ENCODE peak calls at places on chromosomes 7 and 10, in four cellular contexts. L, E, J and S are unnamed samples.

GRCh38 chr7:116195451-116195850 is 14.9 kb upstream of the TES start:
- DNase-seq in L (no peak), E (no peak), J (no peak), S (no peak)

GRCh38 chr10:25753776-25754175 is 180.3 kb upstream of the MYO3A start:
- DNase-seq in L (no peak), E (peak; percentile 84), J (no peak), S (no peak)

GRCh38 chr7:132430863-132431822 is 145.1 kb downstream of the PLXNA4 start:
- DNase-seq in L (no peak), E (peak; percentile 45), J (peak; percentile 59), S (no peak)

GRCh38 chr7:19146699-19147098 is 1.5 kb upstream of the FERD3L start:
- DNase-seq in L (no peak), E (no peak), J (no peak), S (no peak)

GRCh38 chr7:21945374-21946227 is at the start of gene CDCA7L:
- DNase-seq in L (peak; percentile 79), E (no peak), J (peak; percentile 66), S (peak; percentile 83)

GRCh38 chr10:10418397-10418796 is 599.3 kb upstream of the CELF2 start:
- DNase-seq in L (no peak), E (no peak), J (no peak), S (no peak)

GRCh38 chr10:71774916-71775702 is 1.8 kb upstream of the VSIR start:
- DNase-seq in L (no peak), E (no peak), J (peak; percentile 47), S (no peak)

GRCh38 chr10:8633909-8634308 is 579.4 kb downstream of the GATA3 start:
- DNase-seq in L (peak; percentile 75), E (no peak), J (no peak), S (no peak)

GRCh38 chr7:33087858-33088257 is 21.3 kb downstream of the RP9 start:
- DNase-seq in L (no peak), E (no peak), J (no peak), S (no peak)

GRCh38 chr7:404782-405488 is 114.7 kb downstream of the PDGFA start:
- DNase-seq in L (no peak), E (no peak), J (no peak), S (no peak)

GRCh38 chr10:131035779-131036178 is 275.7 kb downstream of the TCERG1L start:
- DNase-seq in L (no peak), E (no peak), J (no peak), S (no peak)

GRCh38 chr10:64484931-64485330 is 963.7 kb downstream of the REEP3 start:
- DNase-seq in L (no peak), E (no peak), J (no peak), S (no peak)

GRCh38 chr10:88028654-88029053 is 165.2 kb downstream of the PTEN start:
- DNase-seq in L (no peak), E (no peak), J (no peak), S (peak; percentile 11)

GRCh38 chr10:86655596-86655995 is 1.2 kb downstream of the OPN4 start:
- DNase-seq in L (no peak), E (no peak), J (no peak), S (no peak)

GRCh38 chr10:29658984-29659769 is 24.4 kb upstream of the SVIL start:
- DNase-seq in L (peak; percentile 97), E (peak; percentile 100), J (peak; percentile 64), S (no peak)

GRCh38 chr7:84792232-84792882 is 394.5 kb downstream of the SEMA3D start:
- DNase-seq in L (no peak), E (no peak), J (no peak), S (no peak)

GRCh38 chr10:75922435-75922834 is 491.0 kb downstream of the LRMDA start:
- DNase-seq in L (no peak), E (no peak), J (no peak), S (no peak)

GRCh38 chr10:88979153-88979562 is 11.4 kb upstream of the FAS start:
- DNase-seq in L (no peak), E (no peak), J (peak; percentile 74), S (no peak)

GRCh38 chr10:105743343-105744056 is 1102.4 kb downstream of the SORCS3 start:
- DNase-seq in L (no peak), E (no peak), J (no peak), S (no peak)

GRCh38 chr10:68330852-68331454 is 911 bp upstream of the HNRNPH3 start:
- DNase-seq in L (no peak), E (no peak), J (peak; percentile 66), S (no peak)

GRCh38 chr7:30596043-30596641 is 1.5 kb downstream of the GARS1 start:
- DNase-seq in L (peak; percentile 72), E (no peak), J (no peak), S (peak; percentile 6)

GRCh38 chr7:76424413-76425111 is at the start of gene ZP3:
- DNase-seq in L (no peak), E (no peak), J (no peak), S (no peak)

GRCh38 chr7:138875794-138876193 is 77.8 kb upstream of the ATP6V0A4 start:
- DNase-seq in L (peak; percentile 92), E (peak; percentile 90), J (no peak), S (no peak)

GRCh38 chr7:16841681-16842080 is 36.9 kb upstream of the AGR2 start:
- DNase-seq in L (no peak), E (no peak), J (no peak), S (no peak)

GRCh38 chr10:43075612-43076003 is 1.3 kb upstream of the RET start:
- DNase-seq in L (no peak), E (no peak), J (no peak), S (peak; percentile 20)

GRCh38 chr7:41117431-41117830 is 585.5 kb downstream of the INHBA start:
- DNase-seq in L (no peak), E (no peak), J (no peak), S (no peak)

GRCh38 chr7:41116817-41117216 is 586.1 kb downstream of the INHBA start:
- DNase-seq in L (peak; percentile 91), E (peak; percentile 44), J (no peak), S (no peak)

GRCh38 chr7:41121228-41121627 is 581.7 kb downstream of the INHBA start:
- DNase-seq in L (no peak), E (no peak), J (no peak), S (no peak)

GRCh38 chr7:41116337-41116736 is 586.6 kb downstream of the INHBA start:
- DNase-seq in L (no peak), E (no peak), J (no peak), S (no peak)

DNA sequence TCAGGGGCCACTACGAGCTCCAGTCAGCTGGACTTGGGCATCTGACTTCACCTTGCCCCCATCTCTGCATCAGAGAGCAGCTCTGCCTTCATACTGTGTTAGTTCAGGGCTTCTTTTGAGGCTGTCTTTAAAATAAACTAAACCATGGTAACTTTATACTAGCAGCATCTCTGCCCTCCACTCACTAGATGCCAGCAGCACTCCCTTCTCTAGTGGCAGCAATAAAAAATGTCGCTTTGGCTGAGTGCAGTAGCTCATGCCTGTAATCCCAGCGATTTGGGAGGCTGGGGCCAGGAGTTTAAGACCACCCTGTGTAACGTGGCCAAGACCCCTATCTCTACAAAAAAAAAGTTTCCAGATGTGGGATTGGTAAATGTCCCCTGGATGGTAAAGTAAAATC is 584.4 kb downstream of the INHBA start:
- DNase-seq in L (no peak), E (no peak), J (no peak), S (no peak)
- TF ChIP-seq CTCF in L (no peak), E (no peak), J (no peak), S (no peak)

DNA sequence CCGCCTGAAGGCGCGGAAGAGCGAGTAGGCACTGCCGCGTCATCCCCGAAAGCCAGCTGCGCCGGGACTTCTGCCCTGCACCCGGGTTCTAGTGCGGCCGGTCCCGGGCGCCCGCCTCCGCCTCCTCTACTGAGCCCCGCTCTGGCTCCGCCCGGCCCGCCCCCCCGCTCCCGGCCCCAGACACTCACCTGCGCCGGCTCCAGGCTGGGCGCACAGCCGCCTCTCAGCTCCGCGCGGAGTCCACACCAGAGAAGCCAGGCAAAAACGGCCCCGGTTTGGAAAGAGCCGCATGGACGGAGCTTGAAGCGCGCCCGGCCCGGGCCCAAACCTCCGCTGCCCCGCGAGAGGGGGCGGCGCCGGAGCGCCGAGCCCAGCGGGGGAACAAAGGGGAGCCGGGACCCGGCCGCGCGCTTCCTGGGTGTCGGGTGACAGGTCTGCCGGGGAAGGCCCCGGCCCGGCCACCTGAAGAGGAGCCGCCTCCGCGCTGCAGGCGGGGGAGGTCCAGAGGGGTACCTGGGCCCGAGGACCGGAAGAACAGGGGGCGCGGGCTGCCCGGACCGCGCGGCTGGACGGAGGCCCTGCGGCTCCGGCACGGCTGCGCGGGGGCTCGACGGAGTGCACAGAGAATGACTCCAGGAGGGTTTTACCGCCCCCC is 168.2 kb downstream of the NRF1 start:
- DNase-seq in L (peak; percentile 71), E (no peak), J (no peak), S (no peak)
- H3K27me3 ChIP-seq in L (no peaks in the 10 kb centered on the region), E (peaks cover 48% of the 10 kb centered on the region), J (peaks cover 33% of the 10 kb centered on the region), S (no peaks in the 10 kb centered on the region)

DNA sequence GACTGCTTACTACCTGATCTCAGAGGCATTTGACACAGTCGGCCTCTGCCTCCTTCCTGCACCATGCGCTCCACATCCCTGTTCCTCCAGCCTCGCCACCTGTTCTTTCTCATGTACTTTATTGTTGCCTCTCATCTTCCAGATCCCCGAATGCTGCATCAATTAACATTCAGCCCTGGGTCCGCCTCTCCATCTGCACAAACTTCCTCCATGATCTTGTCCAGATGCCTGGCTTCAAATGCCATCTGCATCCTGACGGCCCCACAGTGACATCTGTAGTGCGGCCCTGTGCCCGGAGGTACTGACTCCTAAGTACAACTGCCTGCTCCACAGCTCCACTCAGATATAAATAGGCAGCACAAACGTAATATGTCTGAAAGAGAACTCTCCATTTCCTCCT is 51.2 kb upstream of the STK17A start:
- DNase-seq in L (no peak), E (no peak), J (no peak), S (peak; percentile 66)
- TF ChIP-seq CTCF in L (no peak), E (no peak), J (no peak), S (no peak)

DNA sequence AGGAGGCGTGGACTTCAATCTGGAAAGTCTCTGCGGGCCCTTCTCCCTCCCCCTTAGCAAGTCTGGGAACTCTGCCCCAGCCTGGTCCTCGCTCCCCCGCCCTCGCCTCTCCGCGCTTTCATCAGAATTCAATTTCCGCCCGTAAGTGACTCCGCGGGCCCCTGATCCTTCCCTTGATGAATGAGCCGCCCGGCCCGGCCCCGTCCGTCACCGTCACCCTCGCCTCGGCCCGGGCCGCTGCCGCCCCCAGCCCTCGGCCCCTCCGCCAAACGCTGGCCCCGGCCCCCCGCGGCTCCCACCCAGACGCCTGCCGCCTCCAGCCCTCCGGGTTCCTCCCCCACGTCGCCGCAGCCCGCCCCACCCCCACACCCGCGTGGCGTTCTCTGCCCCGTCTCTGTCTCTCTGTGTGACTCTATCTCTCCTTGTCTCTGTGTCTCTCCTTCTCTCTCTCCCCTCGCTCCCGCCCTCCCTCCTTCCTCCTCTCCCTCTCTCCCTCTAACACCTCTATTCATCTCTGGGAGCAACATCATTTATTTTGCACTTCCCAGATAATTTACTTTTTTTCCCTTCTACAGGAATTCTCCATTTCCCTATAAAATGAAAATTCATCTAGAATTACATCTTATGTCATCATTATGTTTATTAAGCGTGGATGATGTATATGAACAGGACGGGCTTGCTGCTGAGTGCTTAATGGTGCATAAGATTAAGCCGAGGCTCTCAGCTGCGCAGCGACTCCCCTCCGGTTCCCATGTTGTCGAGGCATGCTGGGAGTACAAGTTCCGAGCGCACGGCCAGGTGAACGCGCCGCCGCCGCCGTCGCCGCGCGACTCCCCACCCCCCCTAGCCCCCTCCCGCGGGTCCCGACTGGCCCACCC is 91.2 kb upstream of the PAX2 start:
- DNase-seq in L (no peak), E (no peak), J (no peak), S (peak; percentile 39)
- H3K27me3 ChIP-seq in L (peaks cover 18% of the 10 kb centered on the region), E (peaks cover 82% of the 10 kb centered on the region), J (peaks cover 16% of the 10 kb centered on the region), S (peaks cover 78% of the 10 kb centered on the region)